ENCODE peak calls at places on chromosomes 7 and 10, in six cellular contexts. One of them, this sample, is unnamed. For H3K4me1, the result is how much of the 10 kb centered on the place peaks cover.

GRCh38 chr7:150586778-150587152 is 19.6 kb downstream of the GIMAP4 start:
- DNase-seq in suprapubic skin: no peak
- DNase-seq in body of pancreas: peak
- DNase-seq in spleen: no peak
- DNase-seq in esophagus squamous epithelium: no peak
- DNase-seq in heart left ventricle: no peak
- DNase-seq in this sample: no peak

GRCh38 chr10:124992462-124993344 is 50.8 kb downstream of the ZRANB1 start:
- DNase-seq in suprapubic skin: peak
- DNase-seq in body of pancreas: peak
- DNase-seq in spleen: peak
- DNase-seq in esophagus squamous epithelium: no peak
- DNase-seq in heart left ventricle: peak
- DNase-seq in this sample: no peak

GRCh38 chr7:69419928-69420327 is 178.3 kb upstream of the AUTS2 start:
- DNase-seq in suprapubic skin: no peak
- DNase-seq in body of pancreas: no peak
- DNase-seq in spleen: no peak
- DNase-seq in esophagus squamous epithelium: no peak
- DNase-seq in heart left ventricle: no peak
- DNase-seq in this sample: no peak

GRCh38 chr7:124318716-124319115 is 285.8 kb upstream of the TMEM229A start:
- DNase-seq in suprapubic skin: no peak
- DNase-seq in body of pancreas: no peak
- DNase-seq in spleen: no peak
- DNase-seq in esophagus squamous epithelium: no peak
- DNase-seq in heart left ventricle: no peak
- DNase-seq in this sample: no peak

GRCh38 chr7:134343796-134344195 is 27.1 kb upstream of the SLC35B4 start:
- DNase-seq in suprapubic skin: no peak
- DNase-seq in body of pancreas: no peak
- DNase-seq in spleen: no peak
- DNase-seq in esophagus squamous epithelium: no peak
- DNase-seq in heart left ventricle: no peak
- DNase-seq in this sample: no peak

GRCh38 chr7:1978656-1979590 is 253.8 kb downstream of the MAD1L1 start:
- DNase-seq in suprapubic skin: peak
- DNase-seq in body of pancreas: no peak
- DNase-seq in spleen: peak
- DNase-seq in esophagus squamous epithelium: no peak
- DNase-seq in heart left ventricle: no peak
- DNase-seq in this sample: no peak

GRCh38 chr10:114684822-114685209 is 26.7 kb upstream of the ABLIM1 start:
- DNase-seq in suprapubic skin: no peak
- DNase-seq in body of pancreas: peak
- DNase-seq in spleen: no peak
- DNase-seq in esophagus squamous epithelium: no peak
- DNase-seq in heart left ventricle: no peak
- DNase-seq in this sample: no peak

GRCh38 chr7:17206354-17206905 is 92.0 kb upstream of the AHR start:
- DNase-seq in suprapubic skin: no peak
- DNase-seq in body of pancreas: no peak
- DNase-seq in spleen: no peak
- DNase-seq in esophagus squamous epithelium: no peak
- DNase-seq in heart left ventricle: no peak
- DNase-seq in this sample: no peak

GRCh38 chr10:110221721-110222261 is 14.4 kb downstream of the MXI1 start:
- DNase-seq in suprapubic skin: peak
- DNase-seq in body of pancreas: peak
- DNase-seq in spleen: peak
- DNase-seq in esophagus squamous epithelium: no peak
- DNase-seq in heart left ventricle: peak
- DNase-seq in this sample: peak

GRCh38 chr10:50326757-50327701 is 75.7 kb upstream of the ASAH2 start:
- DNase-seq in suprapubic skin: no peak
- DNase-seq in body of pancreas: peak
- DNase-seq in spleen: no peak
- DNase-seq in esophagus squamous epithelium: no peak
- DNase-seq in heart left ventricle: peak
- DNase-seq in this sample: no peak

GRCh38 chr10:124666494-124666893 is 77.7 kb downstream of the FAM53B start:
- DNase-seq in suprapubic skin: no peak
- DNase-seq in body of pancreas: no peak
- DNase-seq in spleen: no peak
- DNase-seq in esophagus squamous epithelium: no peak
- DNase-seq in heart left ventricle: no peak
- DNase-seq in this sample: no peak

GRCh38 chr10:100930368-100930767 is 17.6 kb downstream of the SLF2 start:
- DNase-seq in suprapubic skin: no peak
- DNase-seq in body of pancreas: no peak
- DNase-seq in spleen: no peak
- DNase-seq in esophagus squamous epithelium: no peak
- DNase-seq in heart left ventricle: no peak
- DNase-seq in this sample: no peak

GRCh38 chr7:157211710-157212109 is 73.0 kb downstream of the UBE3C start:
- DNase-seq in suprapubic skin: no peak
- DNase-seq in body of pancreas: peak
- DNase-seq in spleen: no peak
- DNase-seq in esophagus squamous epithelium: no peak
- DNase-seq in heart left ventricle: no peak
- DNase-seq in this sample: no peak

GRCh38 chr7:143380646-143381426 is at the start of gene ZYX:
- DNase-seq in suprapubic skin: peak
- DNase-seq in body of pancreas: peak
- DNase-seq in spleen: peak
- DNase-seq in esophagus squamous epithelium: peak
- DNase-seq in heart left ventricle: peak
- DNase-seq in this sample: peak

GRCh38 chr10:97463363-97464132 is 17.6 kb downstream of the ZDHHC16 start:
- DNase-seq in suprapubic skin: peak
- DNase-seq in body of pancreas: peak
- DNase-seq in spleen: no peak
- DNase-seq in esophagus squamous epithelium: no peak
- DNase-seq in heart left ventricle: no peak
- DNase-seq in this sample: no peak

GRCh38 chr10:96025566-96025965 is 17.8 kb upstream of the CCNJ start:
- DNase-seq in suprapubic skin: no peak
- DNase-seq in body of pancreas: no peak
- DNase-seq in spleen: no peak
- DNase-seq in esophagus squamous epithelium: no peak
- DNase-seq in heart left ventricle: no peak
- DNase-seq in this sample: no peak

GRCh38 chr10:28768227-28768626 is 90.9 kb downstream of the BAMBI start:
- DNase-seq in suprapubic skin: no peak
- DNase-seq in body of pancreas: no peak
- DNase-seq in spleen: no peak
- DNase-seq in esophagus squamous epithelium: no peak
- DNase-seq in heart left ventricle: no peak
- DNase-seq in this sample: peak

GRCh38 chr10:119378737-119379067 is 163.8 kb downstream of the RGS10 start:
- DNase-seq in suprapubic skin: no peak
- DNase-seq in body of pancreas: no peak
- DNase-seq in spleen: peak
- DNase-seq in esophagus squamous epithelium: no peak
- DNase-seq in heart left ventricle: no peak
- DNase-seq in this sample: no peak

GRCh38 chr10:130000918-130001317 is 36.8 kb upstream of the EBF3 start:
- DNase-seq in suprapubic skin: no peak
- DNase-seq in body of pancreas: no peak
- DNase-seq in spleen: no peak
- DNase-seq in esophagus squamous epithelium: no peak
- DNase-seq in heart left ventricle: no peak
- DNase-seq in this sample: no peak

GRCh38 chr10:100618856-100619255 is 83.1 kb downstream of the HIF1AN start:
- DNase-seq in suprapubic skin: no peak
- DNase-seq in body of pancreas: no peak
- DNase-seq in spleen: peak
- DNase-seq in esophagus squamous epithelium: no peak
- DNase-seq in heart left ventricle: no peak
- DNase-seq in this sample: no peak

GRCh38 chr7:143385891-143386781 is 5.0 kb downstream of the ZYX start:
- DNase-seq in suprapubic skin: no peak
- DNase-seq in body of pancreas: no peak
- DNase-seq in spleen: peak
- DNase-seq in esophagus squamous epithelium: no peak
- DNase-seq in heart left ventricle: no peak
- DNase-seq in this sample: no peak

DNA sequence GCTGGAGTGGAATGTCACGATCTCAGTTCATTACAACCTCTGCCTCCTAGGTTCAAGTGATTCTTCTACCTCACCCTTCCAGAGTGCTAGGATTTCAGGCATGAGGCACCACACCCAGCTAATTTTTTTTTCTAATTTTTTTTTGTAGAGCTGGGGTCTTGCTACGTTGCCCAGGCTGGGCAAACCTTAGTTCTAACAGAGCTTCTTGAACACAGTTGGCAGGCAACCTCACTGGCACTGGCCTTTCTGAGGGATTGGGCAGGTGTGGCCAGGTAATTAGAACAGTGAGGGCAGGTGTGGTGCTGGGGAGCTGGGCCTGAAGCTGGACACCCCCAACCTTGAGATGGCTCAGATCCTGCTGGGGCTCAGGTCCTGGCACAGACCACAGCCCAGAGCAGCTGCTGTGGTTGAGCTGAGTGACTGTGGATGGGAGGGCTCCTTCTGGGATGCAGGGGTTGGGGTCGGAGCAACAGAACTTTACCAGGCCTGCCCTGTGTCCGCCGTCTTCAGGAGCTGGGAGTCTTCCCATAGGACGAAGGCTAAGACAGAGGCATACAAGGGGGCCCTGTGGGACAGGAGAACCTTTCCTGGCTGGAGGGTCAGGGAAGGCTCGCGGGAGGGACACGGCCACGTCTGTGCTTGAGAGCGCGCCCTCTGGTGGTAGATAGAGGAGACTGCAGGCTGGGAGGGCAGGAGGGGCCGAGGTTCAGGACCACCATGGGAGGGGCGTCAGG is 48.2 kb downstream of the COL26A1 start:
- DNase-seq in suprapubic skin: no peak
- DNase-seq in body of pancreas: peak
- DNase-seq in spleen: no peak
- DNase-seq in esophagus squamous epithelium: no peak
- DNase-seq in heart left ventricle: peak
- DNase-seq in this sample: no peak
- TF ChIP-seq CTCF in suprapubic skin: peak
- TF ChIP-seq CTCF in body of pancreas: peak
- TF ChIP-seq CTCF in spleen: peak
- TF ChIP-seq CTCF in esophagus squamous epithelium: peak
- TF ChIP-seq CTCF in heart left ventricle: peak
- TF ChIP-seq CTCF in this sample: peak

DNA sequence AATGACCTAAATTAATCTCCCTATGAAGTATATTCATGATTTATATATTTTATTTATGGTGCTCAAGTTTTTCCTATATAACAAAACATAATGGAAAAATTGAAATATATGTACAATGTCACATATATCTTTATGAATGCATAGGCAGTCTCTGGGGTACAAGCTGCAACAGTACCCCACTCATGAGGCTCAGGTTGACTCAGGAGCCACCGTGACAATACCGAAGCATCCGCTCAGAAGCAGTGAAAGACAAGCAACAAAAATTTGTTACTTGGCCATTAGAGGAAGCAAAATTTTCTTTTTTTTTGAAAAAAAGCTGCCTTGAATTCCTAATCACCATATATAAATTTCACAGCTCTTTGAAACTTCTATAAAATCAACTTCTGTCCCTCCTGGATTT is 2.9 kb downstream of the NAMPT start:
- DNase-seq in suprapubic skin: no peak
- DNase-seq in body of pancreas: no peak
- DNase-seq in spleen: no peak
- DNase-seq in esophagus squamous epithelium: no peak
- DNase-seq in heart left ventricle: no peak
- DNase-seq in this sample: no peak
- H3K4me1 ChIP-seq in suprapubic skin: under half
- H3K4me1 ChIP-seq in body of pancreas: under half
- H3K4me1 ChIP-seq in spleen: half or more
- H3K4me1 ChIP-seq in esophagus squamous epithelium: under half
- H3K4me1 ChIP-seq in heart left ventricle: under half
- H3K4me1 ChIP-seq in this sample: under half

GRCh38 chr7:120949393-120949799 is 1.2 kb upstream of the ING3 start:
- DNase-seq in suprapubic skin: no peak
- DNase-seq in body of pancreas: no peak
- DNase-seq in spleen: no peak
- DNase-seq in esophagus squamous epithelium: no peak
- DNase-seq in heart left ventricle: no peak
- DNase-seq in this sample: no peak

GRCh38 chr7:120951826-120952225 is 1.2 kb downstream of the ING3 start:
- DNase-seq in suprapubic skin: no peak
- DNase-seq in body of pancreas: no peak
- DNase-seq in spleen: no peak
- DNase-seq in esophagus squamous epithelium: no peak
- DNase-seq in heart left ventricle: no peak
- DNase-seq in this sample: no peak

GRCh38 chr7:120950026-120950538 is 495 bp upstream of the ING3 start:
- DNase-seq in suprapubic skin: no peak
- DNase-seq in body of pancreas: no peak
- DNase-seq in spleen: no peak
- DNase-seq in esophagus squamous epithelium: no peak
- DNase-seq in heart left ventricle: no peak
- DNase-seq in this sample: no peak

GRCh38 chr7:120951309-120951706 is 731 bp downstream of the ING3 start:
- DNase-seq in suprapubic skin: no peak
- DNase-seq in body of pancreas: no peak
- DNase-seq in spleen: no peak
- DNase-seq in esophagus squamous epithelium: no peak
- DNase-seq in heart left ventricle: no peak
- DNase-seq in this sample: no peak

DNA sequence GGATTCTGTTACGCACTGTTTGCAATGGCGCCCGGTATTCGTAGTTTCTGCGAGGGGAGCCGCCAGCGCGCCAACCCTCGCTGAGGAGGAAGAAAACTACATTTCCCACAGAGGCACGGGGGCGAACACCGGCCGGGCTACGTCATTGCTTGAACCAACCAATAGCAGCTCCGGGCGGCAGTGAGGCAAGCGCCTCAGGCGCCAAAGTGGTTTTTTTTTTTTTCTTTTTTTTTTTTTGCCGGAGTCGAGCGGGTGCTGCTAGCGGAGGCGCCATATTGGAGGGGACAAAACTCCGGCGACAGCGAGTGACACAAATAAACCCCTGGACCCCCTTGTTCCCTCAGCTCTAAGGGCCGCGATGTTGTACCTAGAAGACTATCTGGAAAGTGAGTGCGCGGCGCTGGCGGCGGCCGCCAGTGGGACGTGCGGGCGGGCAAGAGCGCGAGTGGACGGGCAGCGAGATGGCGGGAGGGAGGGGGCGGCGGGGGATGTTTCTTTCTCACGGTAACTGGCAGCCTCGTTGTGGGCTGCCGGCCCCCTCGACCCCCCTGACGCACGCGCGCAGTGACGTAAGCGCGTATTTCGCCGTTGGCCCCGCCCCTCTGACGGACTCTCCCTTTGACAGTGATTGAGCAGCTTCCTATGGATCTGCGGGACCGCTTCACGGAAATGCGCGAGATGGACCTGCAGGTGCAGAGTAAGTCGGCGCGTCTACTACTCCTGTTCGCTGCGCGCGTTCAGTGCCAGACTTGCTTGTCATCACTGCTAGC is at the start of gene ING3:
- DNase-seq in suprapubic skin: peak
- DNase-seq in body of pancreas: peak
- DNase-seq in spleen: peak
- DNase-seq in esophagus squamous epithelium: peak
- DNase-seq in heart left ventricle: peak
- DNase-seq in this sample: peak
- TF ChIP-seq POLR2A in suprapubic skin: no peak
- TF ChIP-seq POLR2A in body of pancreas: peak
- TF ChIP-seq POLR2A in spleen: no peak
- TF ChIP-seq POLR2A in esophagus squamous epithelium: no peak
- TF ChIP-seq POLR2A in heart left ventricle: no peak
- TF ChIP-seq POLR2A in this sample: no peak

GRCh38 chr7:115340828-115341227 is 418.9 kb downstream of the MDFIC start:
- DNase-seq in suprapubic skin: no peak
- DNase-seq in body of pancreas: no peak
- DNase-seq in spleen: no peak
- DNase-seq in esophagus squamous epithelium: no peak
- DNase-seq in heart left ventricle: no peak
- DNase-seq in this sample: no peak
- TF ChIP-seq CTCF in suprapubic skin: no peak
- TF ChIP-seq CTCF in body of pancreas: no peak
- TF ChIP-seq CTCF in spleen: no peak
- TF ChIP-seq CTCF in esophagus squamous epithelium: peak
- TF ChIP-seq CTCF in heart left ventricle: no peak
- TF ChIP-seq CTCF in this sample: no peak